ENCODE peak calls at places on chromosomes 1 and 21, in four cellular contexts. J is HepG2, W is H1, D is GM12878. H is an unnamed sample.

GRCh38 chr1:231040019-231040799 is at the start of gene FAM89A:
- DNase-seq in J (no peak), W (no peak), D (no peak), H (no peak)

GRCh38 chr1:44221793-44222192 is 8.5 kb downstream of the DMAP1 start:
- DNase-seq in J (no peak), W (no peak), D (no peak), H (no peak)

GRCh38 chr1:7863756-7864328 is 11.0 kb upstream of the UTS2 start:
- DNase-seq in J (no peak), W (no peak), D (no peak), H (no peak)

GRCh38 chr1:90919900-90920299 is 101.9 kb downstream of the ZNF644 start:
- DNase-seq in J (no peak), W (no peak), D (no peak), H (no peak)

GRCh38 chr21:38887062-38887686 is 81.4 kb downstream of the ETS2 start:
- DNase-seq in J (no peak), W (no peak), D (no peak), H (no peak)

GRCh38 chr1:76494807-76495206 is 372.5 kb upstream of the ST6GALNAC5 start:
- DNase-seq in J (no peak), W (no peak), D (peak; percentile 45), H (peak; percentile 40)

GRCh38 chr1:37537378-37537777 is 16.7 kb downstream of the SNIP1 start:
- DNase-seq in J (no peak), W (no peak), D (no peak), H (no peak)

GRCh38 chr1:165647517-165647916 is 16.5 kb downstream of the MGST3 start:
- DNase-seq in J (no peak), W (no peak), D (no peak), H (no peak)

GRCh38 chr1:61941794-61942193 is 199.5 kb downstream of the PATJ start:
- DNase-seq in J (peak; percentile 23), W (no peak), D (no peak), H (no peak)

GRCh38 chr1:54037476-54037875 is 15.5 kb downstream of the TMEM59 start:
- DNase-seq in J (no peak), W (no peak), D (no peak), H (no peak)

GRCh38 chr1:101238681-101239094 is 1.9 kb downstream of the S1PR1 start:
- DNase-seq in J (peak; percentile 54), W (peak; percentile 59), D (no peak), H (peak; percentile 78)

GRCh38 chr1:202638019-202638887 is 72.0 kb downstream of the SYT2 start:
- DNase-seq in J (no peak), W (no peak), D (no peak), H (peak; percentile 58)

GRCh38 chr1:184052750-184053149 is 1.2 kb downstream of the TSEN15 start:
- DNase-seq in J (no peak), W (no peak), D (no peak), H (no peak)

GRCh38 chr1:10507111-10507879 is 32.5 kb downstream of the PEX14 start:
- DNase-seq in J (peak; percentile 84), W (no peak), D (no peak), H (no peak)

GRCh38 chr1:207454046-207454964 is at the start of gene CR2:
- DNase-seq in J (peak; percentile 3), W (peak; percentile 59), D (no peak), H (peak; percentile 65)

GRCh38 chr1:16257968-16258367 is 21.0 kb upstream of the CPLANE2 start:
- DNase-seq in J (no peak), W (no peak), D (no peak), H (no peak)

GRCh38 chr1:87572008-87572407 is 243.3 kb downstream of the LMO4 start:
- DNase-seq in J (no peak), W (no peak), D (no peak), H (no peak)

GRCh38 chr1:160074865-160075264 is 4.9 kb upstream of the KCNJ10 start:
- DNase-seq in J (peak; percentile 80), W (no peak), D (no peak), H (no peak)

GRCh38 chr21:15084668-15085067 is 19.9 kb upstream of the NRIP1 start:
- DNase-seq in J (peak; percentile 61), W (no peak), D (no peak), H (no peak)

GRCh38 chr1:207214453-207214852 is 107.0 kb upstream of the CD55 start:
- DNase-seq in J (no peak), W (no peak), D (no peak), H (no peak)

GRCh38 chr1:35807614-35808375 is at the start of gene AGO4:
- DNase-seq in J (peak; percentile 53), W (no peak), D (no peak), H (no peak)

GRCh38 chr21:38349111-38349746 is 92.4 kb downstream of the KCNJ15 start:
- DNase-seq in J (no peak), W (no peak), D (no peak), H (no peak)

GRCh38 chr1:171142081-171142450 is 43.0 kb upstream of the FMO2 start:
- DNase-seq in J (peak; percentile 7), W (no peak), D (no peak), H (no peak)

GRCh38 chr1:51568231-51568935 is 48.5 kb upstream of the OSBPL9 start:
- DNase-seq in J (no peak), W (no peak), D (no peak), H (no peak)

GRCh38 chr1:51567653-51568052 is 48.6 kb upstream of the EPS15 start:
- DNase-seq in J (no peak), W (no peak), D (no peak), H (no peak)

GRCh38 chr1:51569284-51570062 is 47.4 kb upstream of the OSBPL9 start:
- DNase-seq in J (peak; percentile 16), W (peak; percentile 44), D (peak; percentile 84), H (peak; percentile 76)

GRCh38 chr1:51572365-51572764 is 44.5 kb upstream of the OSBPL9 start:
- DNase-seq in J (no peak), W (no peak), D (no peak), H (no peak)

DNA sequence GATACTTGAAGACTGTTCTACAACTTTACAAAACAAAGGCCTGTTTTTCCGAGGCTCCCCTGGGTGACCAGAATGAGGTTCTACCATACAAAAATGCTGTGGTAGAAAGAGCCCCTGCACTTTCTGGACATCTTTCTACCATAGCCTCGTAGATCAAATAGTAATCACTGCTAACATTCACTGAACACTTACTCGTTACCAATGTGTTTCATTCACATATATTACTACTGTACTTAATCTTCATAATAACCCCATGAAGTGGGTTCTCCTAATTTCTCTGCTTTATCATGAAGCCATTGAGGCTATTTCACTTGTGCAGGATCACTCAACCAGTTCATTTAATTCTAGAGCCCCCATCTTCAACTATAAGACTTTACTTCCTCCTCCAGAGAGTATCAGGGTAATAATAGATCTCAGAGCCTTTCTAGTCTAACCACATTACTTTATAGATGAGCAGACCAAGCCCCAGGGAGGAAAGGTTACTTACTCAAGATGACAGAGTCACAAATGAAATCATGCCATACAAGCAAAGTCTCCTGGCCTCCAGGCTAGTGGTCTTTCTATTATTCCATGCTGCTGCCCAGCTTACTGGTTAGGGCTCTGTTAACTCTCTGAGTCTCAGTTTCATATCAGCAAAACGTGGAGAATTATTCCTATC is 46.7 kb upstream of the OSBPL9 start:
- DNase-seq in J (no peak), W (no peak), D (no peak), H (no peak)
- H3K4me3 ChIP-seq in J (no peak overlapping the region), W (no peak overlapping the region), D (peak overlapping the region; percentile 17), H (no peak overlapping the region)

GRCh38 chr1:169090308-169090899 is 16.1 kb upstream of the ATP1B1 start:
- DNase-seq in J (no peak), W (no peak), D (no peak), H (no peak)

GRCh38 chr1:169090900-169091311 is 15.6 kb upstream of the ATP1B1 start:
- DNase-seq in J (no peak), W (no peak), D (no peak), H (no peak)

GRCh38 chr1:169094897-169095569 is 11.5 kb upstream of the ATP1B1 start:
- DNase-seq in J (no peak), W (no peak), D (no peak), H (no peak)

GRCh38 chr1:169089776-169090175 is 16.7 kb upstream of the ATP1B1 start:
- DNase-seq in J (no peak), W (no peak), D (no peak), H (no peak)

GRCh38 chr1:169091480-169091941 is 15.0 kb upstream of the ATP1B1 start:
- DNase-seq in J (no peak), W (no peak), D (no peak), H (no peak)
- TF ChIP-seq SUZ12 in J (no peak), W (no peak), D (no peak), H (no peak)

GRCh38 chr1:225851810-225852209 is 30.4 kb downstream of the TMEM63A start:
- DNase-seq in J (peak; percentile 25), W (no peak), D (peak; percentile 76), H (no peak)
- H3K4me3 ChIP-seq in J (no peak overlapping the region), W (no peak overlapping the region), D (no peak overlapping the region), H (no peak overlapping the region)

GRCh38 chr1:34709547-34709946 is 45.3 kb upstream of the GJB5 start:
- DNase-seq in J (no peak), W (no peak), D (no peak), H (no peak)
- TF ChIP-seq SUZ12 in J (no peak), W (no peak), D (no peak), H (no peak)

GRCh38 chr21:43333301-43334062 is 93.4 kb downstream of the SIK1 start:
- DNase-seq in J (peak; percentile 68), W (no peak), D (no peak), H (peak; percentile 68)

GRCh38 chr21:43332872-43333300 is 94.0 kb downstream of the SIK1 start:
- DNase-seq in J (no peak), W (no peak), D (no peak), H (no peak)

GRCh38 chr21:43331111-43331961 is 95.6 kb downstream of the SIK1 start:
- DNase-seq in J (no peak), W (no peak), D (no peak), H (no peak)

GRCh38 chr21:43331962-43332458 is 94.9 kb downstream of the SIK1 start:
- DNase-seq in J (no peak), W (no peak), D (no peak), H (no peak)

DNA sequence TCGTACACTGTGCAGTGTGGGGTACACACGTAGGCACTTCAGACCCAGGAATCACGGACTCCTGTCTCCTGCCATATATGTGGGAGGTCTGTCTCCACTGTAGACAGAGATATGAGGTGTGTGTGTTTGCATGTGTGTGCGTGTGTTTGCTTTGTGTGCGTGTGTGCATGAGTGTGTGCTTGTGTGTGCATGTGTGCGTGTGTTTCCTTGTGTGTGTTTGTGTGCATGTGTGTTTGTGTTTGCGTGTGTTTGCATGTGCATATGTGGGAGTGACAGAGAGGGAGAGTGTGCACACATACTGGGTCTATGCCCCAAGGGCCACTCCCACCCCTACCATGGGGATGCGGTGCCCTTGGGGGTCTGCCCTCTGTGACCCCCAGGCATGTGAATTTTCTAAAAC is 94.5 kb downstream of the SIK1 start:
- DNase-seq in J (no peak), W (no peak), D (no peak), H (no peak)
- H3K4me3 ChIP-seq in J (peak overlapping the region; percentile 63), W (no peak overlapping the region), D (no peak overlapping the region), H (no peak overlapping the region)

GRCh38 chr1:26197301-26197700 is 6.9 kb downstream of the CATSPER4 start:
- DNase-seq in J (no peak), W (no peak), D (no peak), H (no peak)
- TF ChIP-seq SUZ12 in J (no peak), W (no peak), D (no peak), H (no peak)

H was measured in NT2/D1.